ENCODE peak calls at places on chromosomes 4 and X, in four cellular contexts. F is prostate gland, H is testis, N is upper lobe of left lung. O is an unnamed sample. For H3K36me3 and H3K27me3, the result is how much of the 10 kb centered on the place peaks cover.

GRCh38 chrX:100673397-100673953 is 29.5 kb downstream of the SRPX2 start:
- DNase-seq in H (no peak), N (no peak), F (no peak), O (no peak)

GRCh38 chrX:72107320-72107719 is 24.4 kb downstream of the RTL5 start:
- DNase-seq in F (no peak), H (no peak), N (no peak), O (no peak)

GRCh38 chrX:41445171-41445570 is 2.0 kb upstream of the NYX start:
- DNase-seq in F (no peak), N (no peak), H (no peak), O (no peak)

GRCh38 chr4:98710831-98711230 is 52.4 kb upstream of the TSPAN5 start:
- DNase-seq in F (no peak), H (no peak), N (no peak), O (no peak)

GRCh38 chr4:176622251-176622968 is 170.3 kb downstream of the VEGFC start:
- DNase-seq in H (no peak), F (no peak), N (no peak), O (no peak)

GRCh38 chr4:118974758-118975157 is 86.1 kb downstream of the SYNPO2 start:
- DNase-seq in N (no peak), H (no peak), F (no peak), O (no peak)

GRCh38 chrX:18353931-18354368 is 538 bp downstream of the SCML2 start:
- DNase-seq in N (peak), F (no peak), H (peak), O (peak)

GRCh38 chr4:168572002-168572401 is 75.2 kb downstream of the PALLD start:
- DNase-seq in H (no peak), N (no peak), F (no peak), O (no peak)

GRCh38 chrX:46838482-46838857 is 1.6 kb downstream of the RP2 start:
- DNase-seq in N (no peak), H (no peak), F (no peak), O (no peak)

GRCh38 chr4:7350396-7350795 is 84.3 kb downstream of the PSAPL1 start:
- DNase-seq in H (no peak), N (no peak), F (no peak), O (no peak)

GRCh38 chr4:145075742-145076472 is 22.1 kb downstream of the ANAPC10 start:
- DNase-seq in H (no peak), F (no peak), N (no peak), O (no peak)

GRCh38 chr4:145081756-145082155 is 16.2 kb downstream of the ANAPC10 start:
- DNase-seq in F (no peak), H (no peak), N (no peak), O (no peak)

GRCh38 chr4:145071560-145071959 is 26.4 kb downstream of the ANAPC10 start:
- DNase-seq in F (no peak), N (no peak), H (no peak), O (no peak)

DNA sequence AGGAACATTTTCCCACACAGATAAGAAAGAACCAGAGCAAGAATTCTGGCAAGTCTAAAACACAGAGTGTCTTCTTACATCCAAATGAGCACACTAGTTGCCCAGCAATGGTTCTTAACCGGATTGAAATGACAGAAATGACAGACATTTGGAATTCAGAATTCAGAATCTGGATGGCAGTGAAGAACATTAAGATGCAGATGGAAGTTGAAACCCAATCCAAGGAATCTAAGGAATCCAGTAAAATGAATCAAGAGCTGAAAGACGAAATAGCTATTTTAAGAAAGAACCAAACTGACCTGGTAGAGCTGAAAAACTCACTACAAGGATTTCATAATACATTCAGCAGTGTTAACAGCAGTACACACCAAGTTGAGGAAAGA is 21.5 kb downstream of the ANAPC10 start:
- DNase-seq in F (no peak), H (no peak), N (no peak), O (no peak)
- H3K36me3 ChIP-seq in F (under half), H (under half), N (under half), O (under half)

GRCh38 chrX:55220119-55220794 is at the start of gene PAGE5:
- DNase-seq in F (no peak), N (peak), H (peak), O (no peak)
- H3K27me3 ChIP-seq in F (under half), N (under half), H (under half), O (under half)

DNA sequence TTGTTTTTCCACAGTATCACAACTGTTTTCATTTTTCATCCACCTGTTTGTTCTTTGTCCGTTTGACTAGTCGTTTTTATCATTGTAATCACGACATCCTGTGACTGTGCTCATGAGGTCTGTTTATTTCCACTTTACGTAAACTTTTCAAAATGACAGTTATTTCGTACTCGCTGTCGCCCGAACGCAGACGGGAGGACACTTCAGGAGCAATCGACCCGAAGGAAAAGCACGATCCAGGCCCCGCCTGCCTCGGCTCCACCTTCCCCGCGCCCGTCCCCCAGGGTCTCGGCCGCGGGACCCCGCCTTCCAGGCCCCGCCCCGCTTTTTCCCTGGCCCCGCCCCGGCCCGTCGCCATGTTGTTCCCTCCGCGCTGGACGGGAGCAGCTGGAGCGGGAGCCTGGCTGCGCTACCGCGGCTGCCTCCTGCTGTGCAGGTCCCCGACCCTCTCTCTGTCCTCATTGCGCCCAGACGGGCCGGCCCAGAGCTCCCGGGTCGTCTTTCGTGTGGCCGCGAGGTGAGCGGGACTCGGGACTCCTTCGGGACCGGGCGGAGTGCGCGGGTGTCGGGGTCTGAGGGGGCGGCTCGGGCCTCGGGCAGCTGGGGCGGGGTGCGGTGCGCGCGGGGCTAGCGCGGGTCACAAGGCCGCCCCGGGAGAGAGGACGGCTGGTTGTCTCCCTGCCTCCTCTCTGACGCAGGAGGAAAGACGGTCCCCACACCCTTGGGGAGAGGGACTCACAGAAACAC is at the start of gene RAB9A:
- DNase-seq in N (peak), F (peak), H (peak), O (peak)
- TF ChIP-seq POLR2A in N (peak), F (peak), H (no peak), O (peak)

DNA sequence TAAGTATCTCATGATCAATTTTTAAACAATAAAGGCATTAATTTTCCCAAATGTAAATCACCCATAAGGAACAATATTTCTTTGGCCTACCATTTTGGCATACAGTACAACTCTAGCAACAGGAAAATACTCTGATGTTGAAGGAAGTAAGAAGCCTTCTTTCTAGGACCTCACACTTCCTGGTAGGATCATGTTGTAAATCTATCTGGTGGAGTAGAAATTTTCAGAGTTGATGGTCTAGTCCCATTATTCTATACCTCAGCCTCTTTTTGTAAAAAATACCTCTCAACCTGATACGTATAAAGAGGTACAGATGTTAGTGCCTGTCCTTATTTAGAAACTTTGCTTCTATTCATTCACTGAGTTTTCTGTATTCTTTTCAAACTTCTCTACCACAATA is 40.2 kb upstream of the GRID2 start:
- DNase-seq in H (no peak), F (no peak), N (no peak), O (no peak)
- H3K36me3 ChIP-seq in H (under half), F (under half), N (under half), O (under half)